ENCODE peak calls at places on chromosomes 4 and X, in nine cellular contexts. A is adipocyte, L is suprapubic skin, M is IMR-90, U is endodermal cell, J is stomach, Y is SJSA1, X is thoracic aorta, S is right atrium auricular region. Z is an unnamed sample. For H3K4me1, the result is how much of the 10 kb centered on the place peaks cover.

GRCh38 chr4:117085185-117085701 is at the start of gene TRAM1L1:
- DNase-seq in L (peak), Y (peak), J (peak), A (peak), S (peak), U (peak), M (peak), X (no peak), Z (peak)

GRCh38 chr4:135927651-135928050 is 1604.6 kb downstream of the PCDH18 start:
- DNase-seq in L (no peak), A (peak), U (no peak), S (no peak), M (no peak), X (no peak), J (no peak), Y (no peak), Z (no peak)

GRCh38 chrX:31271615-31272471 is 200.0 kb upstream of the FTHL17 start:
- DNase-seq in X (no peak), A (peak), L (no peak), J (no peak), U (no peak), Y (no peak), M (peak), S (no peak), Z (no peak)

GRCh38 chrX:38312436-38312835 is 14.9 kb downstream of the RPGR start:
- DNase-seq in J (no peak), U (no peak), X (no peak), Y (peak), A (peak), M (peak), L (no peak), S (no peak), Z (no peak)

GRCh38 chr4:141636771-141637460 is 533 bp downstream of the IL15 start:
- DNase-seq in J (peak), U (peak), L (no peak), Y (peak), S (no peak), A (peak), X (peak), M (peak), Z (peak)

GRCh38 chr4:86560447-86560846 is 33.7 kb upstream of the PTPN13 start:
- DNase-seq in L (no peak), A (no peak), S (no peak), M (no peak), Y (no peak), X (no peak), J (no peak), U (no peak), Z (no peak)

GRCh38 chr4:170868191-170868590 is 778.4 kb upstream of the AADAT start:
- DNase-seq in J (no peak), X (no peak), L (no peak), Y (no peak), S (no peak), M (no peak), A (peak), U (no peak), Z (no peak)

GRCh38 chr4:166842795-166843261 is 391.5 kb downstream of the SPOCK3 start:
- DNase-seq in A (no peak), L (no peak), Y (no peak), X (no peak), J (no peak), M (no peak), U (no peak), S (no peak), Z (no peak)

GRCh38 chr4:147753047-147753446 is 21.2 kb downstream of the ARHGAP10 start:
- DNase-seq in X (no peak), U (no peak), Y (no peak), M (no peak), S (no peak), J (no peak), A (no peak), L (no peak), Z (no peak)

GRCh38 chrX:73932522-73932921 is 369.5 kb downstream of the CHIC1 start:
- DNase-seq in U (no peak), L (no peak), Y (no peak), M (no peak), J (no peak), A (no peak), X (no peak), S (no peak), Z (no peak)

GRCh38 chrX:23900220-23900797 is 7.4 kb downstream of the APOO start:
- DNase-seq in A (no peak), U (peak), X (no peak), M (no peak), S (no peak), Y (no peak), L (no peak), J (no peak), Z (no peak)

GRCh38 chrX:150692837-150693781 is at the start of gene MTMR1:
- DNase-seq in A (peak), Y (no peak), U (peak), L (peak), X (no peak), S (no peak), M (no peak), J (peak), Z (peak)

GRCh38 chr4:74364649-74365491 is at the start of gene EREG:
- DNase-seq in L (no peak), Y (no peak), M (peak), S (no peak), A (peak), X (no peak), U (peak), J (no peak), Z (peak)

GRCh38 chrX:128754130-128754529 is 701.9 kb upstream of the ACTRT1 start:
- DNase-seq in M (no peak), L (no peak), S (no peak), U (no peak), A (no peak), Y (no peak), J (no peak), X (no peak), Z (no peak)

GRCh38 chr4:186078977-186079697 is 10.2 kb downstream of the TLR3 start:
- DNase-seq in A (no peak), S (no peak), U (peak), M (no peak), J (no peak), L (no peak), Y (no peak), X (no peak), Z (no peak)

GRCh38 chr4:89556596-89557305 is 249.2 kb upstream of the GPRIN3 start:
- DNase-seq in X (no peak), U (no peak), A (peak), J (no peak), L (no peak), Y (no peak), M (peak), S (no peak), Z (no peak)

GRCh38 chr4:158913766-158914165 is 144.9 kb downstream of the FNIP2 start:
- DNase-seq in U (no peak), S (no peak), L (no peak), M (no peak), J (no peak), Y (no peak), X (no peak), A (peak), Z (no peak)

GRCh38 chr4:155742310-155743015 is 16.4 kb upstream of the GUCY1B1 start:
- DNase-seq in J (no peak), M (no peak), U (no peak), A (no peak), Y (no peak), S (no peak), L (no peak), X (no peak), Z (no peak)

GRCh38 chr4:67785528-67785927 is 31.3 kb upstream of the GNRHR start:
- DNase-seq in J (no peak), A (no peak), L (no peak), X (no peak), U (no peak), S (no peak), Y (no peak), M (no peak), Z (no peak)

GRCh38 chr4:8607603-8608481 is 15.3 kb downstream of the CPZ start:
- DNase-seq in S (no peak), J (peak), Y (no peak), A (peak), M (no peak), L (no peak), U (peak), X (no peak), Z (no peak)

GRCh38 chr4:109739547-109739946 is 9.7 kb upstream of the PLA2G12A start:
- DNase-seq in L (no peak), Y (no peak), J (no peak), M (peak), S (no peak), X (no peak), A (no peak), U (no peak), Z (no peak)

GRCh38 chrX:34900691-34901090 is 41.9 kb upstream of the FAM47B start:
- DNase-seq in L (no peak), J (no peak), M (peak), Y (no peak), A (peak), S (no peak), X (no peak), U (no peak), Z (no peak)

GRCh38 chrX:85977218-85977617 is 70.1 kb downstream of the CHM start:
- DNase-seq in A (no peak), L (no peak), X (no peak), J (no peak), Y (no peak), U (no peak), S (no peak), M (no peak), Z (no peak)

GRCh38 chr4:182643801-182644311 is 273.3 kb downstream of the DCTD start:
- DNase-seq in Y (peak), U (no peak), J (no peak), S (no peak), L (no peak), M (peak), X (no peak), A (peak), Z (no peak)

DNA sequence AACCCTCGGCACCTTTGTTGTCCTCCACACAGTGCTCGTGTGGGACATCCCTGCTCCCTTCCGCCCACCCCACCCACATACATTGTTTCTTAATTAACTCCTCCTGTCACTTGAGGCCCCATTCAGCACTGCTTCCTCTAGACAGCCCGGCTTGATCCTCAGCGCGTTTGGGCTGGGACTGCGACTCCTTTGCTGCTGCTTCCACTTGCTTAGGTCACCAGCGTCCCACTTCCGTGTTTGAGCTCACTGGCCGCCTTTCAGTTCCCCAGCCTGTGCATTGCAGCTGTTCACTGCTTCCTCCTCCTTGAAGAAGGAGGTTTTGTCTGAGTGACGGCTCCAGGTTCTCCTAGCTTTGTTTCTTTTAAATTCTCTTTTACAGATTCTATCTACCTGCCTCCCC is 16.1 kb downstream of the RNF4 start:
- DNase-seq in J (peak), A (peak), M (no peak), Y (no peak), S (peak), U (peak), X (no peak), L (peak), Z (peak)
- H3K4me1 ChIP-seq in J (half or more), A (under half), M (under half), Y (under half), S (under half), U (under half), X (under half), L (half or more), Z (half or more)

DNA sequence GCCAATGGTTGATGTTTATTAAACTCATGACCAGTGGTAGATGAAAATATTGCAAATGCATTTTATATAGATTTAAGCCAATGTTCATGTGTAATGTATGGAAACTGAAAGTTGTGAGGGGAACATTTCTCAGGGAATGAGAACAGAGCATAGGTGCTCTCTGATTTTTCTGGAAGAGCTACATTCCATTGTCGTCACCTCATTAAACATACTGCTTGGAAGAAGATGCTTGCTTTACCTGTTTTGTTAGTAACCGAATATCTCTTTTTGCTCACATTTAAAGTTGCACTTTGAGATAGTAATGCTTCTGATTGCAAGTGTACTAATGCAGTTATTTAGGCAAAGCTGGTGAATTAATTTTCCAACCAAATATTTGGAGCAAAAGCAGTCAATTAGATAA is 93.8 kb upstream of the CLCN4 start:
- DNase-seq in J (no peak), L (no peak), M (no peak), A (no peak), U (no peak), X (no peak), S (no peak), Y (no peak), Z (no peak)
- H3K4me3 ChIP-seq in J (no peak), L (no peak), M (no peak), A (no peak), U (no peak), X (no peak), S (no peak), Y (no peak), Z (no peak)

GRCh38 chr4:2415881-2416563 is 2.4 kb downstream of the ZFYVE28 start:
- DNase-seq in X (no peak), L (no peak), M (no peak), S (no peak), J (no peak), Y (no peak), A (no peak), U (peak), Z (no peak)

GRCh38 chr4:2417196-2417764 is 1.2 kb downstream of the ZFYVE28 start:
- DNase-seq in X (no peak), A (peak), Y (no peak), M (no peak), S (no peak), U (peak), J (no peak), L (no peak), Z (peak)

GRCh38 chr4:2413821-2414610 is 4.4 kb downstream of the ZFYVE28 start:
- DNase-seq in S (no peak), U (peak), J (peak), A (peak), X (no peak), M (no peak), Y (no peak), L (no peak), Z (peak)

GRCh38 chr4:2416564-2417195 is 1.8 kb downstream of the ZFYVE28 start:
- DNase-seq in U (peak), J (peak), S (no peak), A (peak), L (no peak), Y (no peak), X (no peak), M (no peak), Z (peak)

DNA sequence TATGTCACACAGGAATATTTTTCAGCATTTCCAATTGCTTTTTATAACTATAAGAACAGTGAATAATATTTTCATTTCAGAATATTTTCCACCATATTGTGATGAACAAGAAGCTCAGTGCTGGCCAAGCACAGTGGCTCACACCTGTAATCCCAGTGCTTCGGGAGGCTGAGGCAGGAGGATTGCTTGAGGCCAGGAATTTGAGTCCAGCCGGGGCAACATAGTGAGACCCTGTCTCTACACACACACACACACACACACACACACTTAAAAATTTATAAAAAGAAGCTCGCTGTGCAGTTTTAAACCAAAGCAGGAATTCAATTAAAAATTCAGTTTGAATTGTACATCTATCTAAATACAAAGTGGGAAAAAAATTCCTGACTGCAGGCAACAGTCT is 3.2 kb downstream of the ZFYVE28 start:
- DNase-seq in U (no peak), X (no peak), S (no peak), Y (no peak), L (no peak), M (no peak), A (no peak), J (no peak), Z (no peak)
- H3K4me1 ChIP-seq in U (under half), X (under half), S (under half), Y (under half), L (half or more), M (under half), A (under half), J (under half), Z (half or more)

GRCh38 chrX:83535417-83536244 is 27.5 kb downstream of the POU3F4 start:
- DNase-seq in J (no peak), A (no peak), Y (no peak), M (no peak), L (no peak), U (no peak), X (no peak), S (no peak), Z (no peak)
- H3K4me3 ChIP-seq in J (peak), A (no peak), Y (no peak), M (no peak), L (no peak), U (no peak), X (no peak), S (no peak), Z (peak)

GRCh38 chr4:140100771-140101170 is 53.2 kb downstream of the MAML3 start:
- DNase-seq in L (no peak), Y (no peak), U (no peak), J (no peak), S (no peak), A (no peak), X (no peak), M (peak), Z (no peak)
- H3K4me1 ChIP-seq in L (under half), Y (half or more), U (under half), J (under half), S (under half), A (under half), X (under half), M (under half), Z (half or more)

GRCh38 chr4:140252144-140252741 is 98.3 kb upstream of the MAML3 start:
- DNase-seq in M (no peak), A (no peak), L (no peak), Y (peak), J (peak), X (no peak), S (no peak), U (peak), Z (peak)
- H3K4me3 ChIP-seq in M (no peak), A (peak), L (peak), Y (peak), J (peak), X (peak), S (peak), U (peak), Z (peak)

DNA sequence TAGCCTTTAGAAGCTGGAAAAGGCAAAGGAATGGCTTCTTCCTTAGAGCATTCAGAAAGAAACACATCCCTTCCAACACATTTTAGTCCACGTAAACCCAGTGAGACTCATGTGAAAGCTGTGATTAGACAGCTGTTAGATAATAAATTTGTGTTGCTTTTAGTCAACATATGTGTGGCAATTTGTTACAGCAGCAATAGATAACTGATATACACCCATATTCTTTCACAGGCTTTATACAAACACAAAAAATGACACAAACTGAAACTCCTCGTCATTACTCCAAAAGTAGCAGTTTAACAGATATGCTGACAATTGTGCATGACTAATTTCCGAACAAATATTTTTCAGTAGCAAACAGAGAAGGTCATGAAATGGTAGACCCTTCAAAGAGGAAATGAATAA is 65.3 kb downstream of the ANTXR2 start:
- DNase-seq in Y (no peak), J (no peak), U (no peak), A (no peak), L (no peak), X (no peak), M (no peak), S (no peak), Z (no peak)
- H3K4me1 ChIP-seq in Y (under half), J (under half), U (under half), A (under half), L (under half), X (under half), M (under half), S (under half), Z (under half)